ENCODE peak calls at places on chromosomes 2 and 18, in four cellular contexts. One of them, this sample, is unnamed.
A peak's percentile ranks its signal among the peaks of the same experiment; 100 is the strongest.

GRCh38 chr2:207067476-207067875 is 98.3 kb downstream of the KLF7 start:
- DNase-seq in GM12878: no peak
- DNase-seq in H1: no peak
- DNase-seq in K562: no peak
- DNase-seq in this sample: no peak

GRCh38 chr2:230874456-230874855 is 9.7 kb downstream of the ITM2C start:
- DNase-seq in H1: no peak
- DNase-seq in GM12878: no peak
- DNase-seq in K562: no peak
- DNase-seq in this sample: no peak

GRCh38 chr2:58428286-58428552 is 187.1 kb upstream of the FANCL start:
- DNase-seq in H1: peak; percentile 38
- DNase-seq in K562: no peak
- DNase-seq in GM12878: no peak
- DNase-seq in this sample: no peak

GRCh38 chr18:76837071-76837470 is 14.7 kb downstream of the ZNF236 start:
- DNase-seq in GM12878: no peak
- DNase-seq in K562: no peak
- DNase-seq in H1: no peak
- DNase-seq in this sample: no peak

GRCh38 chr18:57004366-57005121 is 142.3 kb upstream of the BOD1L2 start:
- DNase-seq in H1: no peak
- DNase-seq in K562: no peak
- DNase-seq in GM12878: peak; percentile 63
- DNase-seq in this sample: no peak

GRCh38 chr2:17441790-17442189 is 76.5 kb downstream of the RAD51AP2 start:
- DNase-seq in K562: peak; percentile 9
- DNase-seq in H1: no peak
- DNase-seq in GM12878: no peak
- DNase-seq in this sample: no peak

GRCh38 chr2:104904889-104905288 is 51.0 kb downstream of the POU3F3 start:
- DNase-seq in GM12878: no peak
- DNase-seq in H1: no peak
- DNase-seq in K562: no peak
- DNase-seq in this sample: no peak

GRCh38 chr2:152409691-152410597 is 75.0 kb downstream of the FMNL2 start:
- DNase-seq in H1: no peak
- DNase-seq in K562: no peak
- DNase-seq in GM12878: no peak
- DNase-seq in this sample: no peak

GRCh38 chr18:55585586-55586521 is 2.1 kb downstream of the TCF4 start:
- DNase-seq in K562: no peak
- DNase-seq in H1: no peak
- DNase-seq in GM12878: no peak
- DNase-seq in this sample: no peak

GRCh38 chr18:39199231-39199855 is 1633.7 kb upstream of the CELF4 start:
- DNase-seq in GM12878: no peak
- DNase-seq in H1: no peak
- DNase-seq in K562: no peak
- DNase-seq in this sample: no peak

GRCh38 chr2:241975593-241976284 is 106.2 kb downstream of the RTP5 start:
- DNase-seq in K562: no peak
- DNase-seq in GM12878: no peak
- DNase-seq in H1: no peak
- DNase-seq in this sample: no peak

GRCh38 chr2:57475391-57475790 is 571.2 kb upstream of the VRK2 start:
- DNase-seq in K562: no peak
- DNase-seq in GM12878: no peak
- DNase-seq in H1: no peak
- DNase-seq in this sample: no peak

GRCh38 chr18:33928226-33928625 is 296.5 kb downstream of the NOL4 start:
- DNase-seq in K562: no peak
- DNase-seq in GM12878: no peak
- DNase-seq in H1: no peak
- DNase-seq in this sample: no peak

GRCh38 chr2:20108655-20109396 is 57.4 kb upstream of the LAPTM4A start:
- DNase-seq in GM12878: no peak
- DNase-seq in K562: no peak
- DNase-seq in H1: no peak
- DNase-seq in this sample: no peak

GRCh38 chr2:9249036-9249800 is 42.6 kb downstream of the ASAP2 start:
- DNase-seq in GM12878: no peak
- DNase-seq in K562: no peak
- DNase-seq in H1: no peak
- DNase-seq in this sample: no peak

GRCh38 chr18:21241224-21242131 is 554 bp upstream of the GREB1L start:
- DNase-seq in GM12878: no peak
- DNase-seq in H1: no peak
- DNase-seq in K562: no peak
- DNase-seq in this sample: no peak

GRCh38 chr2:168751104-168751768 is 51.2 kb upstream of the NOSTRIN start:
- DNase-seq in K562: no peak
- DNase-seq in GM12878: no peak
- DNase-seq in H1: no peak
- DNase-seq in this sample: no peak

GRCh38 chr2:216658702-216659231 is 25.5 kb downstream of the IGFBP2 start:
- DNase-seq in K562: no peak
- DNase-seq in GM12878: no peak
- DNase-seq in H1: no peak
- DNase-seq in this sample: no peak

GRCh38 chr2:230685165-230685560 is 27.5 kb upstream of the CAB39 start:
- DNase-seq in GM12878: no peak
- DNase-seq in H1: no peak
- DNase-seq in K562: no peak
- DNase-seq in this sample: no peak

GRCh38 chr2:211380041-211380440 is 823.6 kb downstream of the CPS1 start:
- DNase-seq in K562: no peak
- DNase-seq in H1: no peak
- DNase-seq in GM12878: no peak
- DNase-seq in this sample: no peak

GRCh38 chr2:3300224-3300623 is 77.4 kb downstream of the EIPR1 start:
- DNase-seq in H1: no peak
- DNase-seq in GM12878: no peak
- DNase-seq in K562: no peak
- DNase-seq in this sample: no peak

GRCh38 chr18:46335551-46336059 is 231.4 kb downstream of the HAUS1 start:
- DNase-seq in H1: no peak
- DNase-seq in K562: no peak
- DNase-seq in GM12878: no peak
- DNase-seq in this sample: no peak

GRCh38 chr2:195682077-195682476 is 25.1 kb downstream of the SLC39A10 start:
- DNase-seq in GM12878: no peak
- DNase-seq in K562: no peak
- DNase-seq in H1: no peak
- DNase-seq in this sample: no peak

GRCh38 chr18:46877329-46877987 is 39.8 kb downstream of the PIAS2 start:
- DNase-seq in K562: no peak
- DNase-seq in GM12878: no peak
- DNase-seq in H1: no peak
- DNase-seq in this sample: no peak

GRCh38 chr2:241925821-241926441 is 56.4 kb downstream of the RTP5 start:
- DNase-seq in K562: no peak
- DNase-seq in H1: no peak
- DNase-seq in GM12878: no peak
- DNase-seq in this sample: no peak

GRCh38 chr2:9782197-9782719 is 61.0 kb upstream of the TAF1B start:
- DNase-seq in H1: no peak
- DNase-seq in K562: no peak
- DNase-seq in GM12878: no peak
- DNase-seq in this sample: no peak

GRCh38 chr2:111632661-111633060 is 251.3 kb downstream of the ANAPC1 start:
- DNase-seq in K562: no peak
- DNase-seq in GM12878: no peak
- DNase-seq in H1: no peak
- DNase-seq in this sample: no peak

GRCh38 chr2:128317186-128317897 is 1.3 kb downstream of the HS6ST1 start:
- DNase-seq in H1: peak; percentile 36
- DNase-seq in K562: no peak
- DNase-seq in GM12878: peak; percentile 11
- DNase-seq in this sample: no peak

GRCh38 chr2:26770986-26771586 is 7.0 kb downstream of the SLC35F6 start:
- DNase-seq in H1: no peak
- DNase-seq in K562: peak; percentile 77
- DNase-seq in GM12878: no peak
- DNase-seq in this sample: no peak

GRCh38 chr2:53422979-53423378 is 344.6 kb upstream of the CHAC2 start:
- DNase-seq in GM12878: no peak
- DNase-seq in K562: peak; percentile 26
- DNase-seq in H1: peak; percentile 27
- DNase-seq in this sample: peak; percentile 44

GRCh38 chr2:134718095-134718955 is 475 bp downstream of the TMEM163 start:
- DNase-seq in GM12878: no peak
- DNase-seq in K562: no peak
- DNase-seq in H1: no peak
- DNase-seq in this sample: no peak

DNA sequence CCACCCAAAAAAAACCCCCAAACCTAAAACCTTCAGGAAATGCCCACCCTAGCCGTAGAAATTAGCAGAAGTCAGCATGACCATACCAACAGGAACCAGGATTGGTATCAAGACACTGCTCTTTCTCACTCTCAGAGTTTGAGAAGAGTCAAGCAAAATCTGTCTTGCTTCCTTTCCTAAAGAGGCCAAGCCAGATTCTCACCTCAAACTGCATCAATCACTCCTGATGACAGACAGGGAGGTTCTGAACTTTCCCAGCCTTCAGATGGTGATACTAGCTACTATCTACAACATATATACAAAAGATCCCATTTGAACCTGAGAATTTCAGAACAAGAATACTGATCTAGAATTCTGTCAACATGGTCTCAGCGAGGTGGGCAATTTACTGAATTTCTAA is 29.7 kb downstream of the CCDC93 start:
- DNase-seq in K562: no peak
- DNase-seq in H1: no peak
- DNase-seq in GM12878: no peak
- DNase-seq in this sample: no peak
- TF ChIP-seq EGR1 in K562: no peak
- TF ChIP-seq EGR1 in H1: no peak
- TF ChIP-seq EGR1 in GM12878: no peak
- TF ChIP-seq EGR1 in this sample: no peak

GRCh38 chr2:109084341-109084740 is 44.7 kb upstream of the SH3RF3 start:
- DNase-seq in GM12878: no peak
- DNase-seq in K562: no peak
- DNase-seq in H1: no peak
- DNase-seq in this sample: no peak

GRCh38 chr2:109083771-109084170 is 45.2 kb upstream of the SH3RF3 start:
- DNase-seq in H1: no peak
- DNase-seq in GM12878: no peak
- DNase-seq in K562: no peak
- DNase-seq in this sample: no peak

GRCh38 chr2:109081374-109081773 is 47.6 kb upstream of the SH3RF3 start:
- DNase-seq in GM12878: no peak
- DNase-seq in H1: no peak
- DNase-seq in K562: no peak
- DNase-seq in this sample: no peak

GRCh38 chr2:109080109-109080508 is 48.9 kb upstream of the SH3RF3 start:
- DNase-seq in K562: no peak
- DNase-seq in GM12878: no peak
- DNase-seq in H1: no peak
- DNase-seq in this sample: no peak

DNA sequence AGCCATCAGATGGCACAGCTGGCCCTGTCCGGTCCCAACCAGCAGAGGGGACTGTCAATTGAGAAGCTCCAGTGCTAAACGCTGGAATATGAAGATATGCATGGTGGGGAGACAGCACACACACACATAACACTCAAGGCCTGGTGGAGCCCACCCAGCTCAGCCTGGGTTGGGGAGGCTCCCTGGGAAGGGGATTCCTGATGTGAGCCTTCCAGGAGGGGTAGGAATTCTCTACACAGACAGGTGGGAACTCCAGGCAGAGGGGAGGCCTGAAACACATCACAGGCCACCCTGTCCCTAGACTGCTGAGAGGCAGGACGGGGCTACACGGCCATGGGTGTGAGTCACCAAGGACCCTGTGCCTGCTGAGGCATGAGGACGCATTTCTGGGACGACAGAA is 49.4 kb upstream of the SH3RF3 start:
- DNase-seq in H1: no peak
- DNase-seq in GM12878: no peak
- DNase-seq in K562: no peak
- DNase-seq in this sample: no peak
- TF ChIP-seq JUND in H1: no peak
- TF ChIP-seq JUND in GM12878: no peak
- TF ChIP-seq JUND in K562: no peak
- TF ChIP-seq JUND in this sample: no peak

DNA sequence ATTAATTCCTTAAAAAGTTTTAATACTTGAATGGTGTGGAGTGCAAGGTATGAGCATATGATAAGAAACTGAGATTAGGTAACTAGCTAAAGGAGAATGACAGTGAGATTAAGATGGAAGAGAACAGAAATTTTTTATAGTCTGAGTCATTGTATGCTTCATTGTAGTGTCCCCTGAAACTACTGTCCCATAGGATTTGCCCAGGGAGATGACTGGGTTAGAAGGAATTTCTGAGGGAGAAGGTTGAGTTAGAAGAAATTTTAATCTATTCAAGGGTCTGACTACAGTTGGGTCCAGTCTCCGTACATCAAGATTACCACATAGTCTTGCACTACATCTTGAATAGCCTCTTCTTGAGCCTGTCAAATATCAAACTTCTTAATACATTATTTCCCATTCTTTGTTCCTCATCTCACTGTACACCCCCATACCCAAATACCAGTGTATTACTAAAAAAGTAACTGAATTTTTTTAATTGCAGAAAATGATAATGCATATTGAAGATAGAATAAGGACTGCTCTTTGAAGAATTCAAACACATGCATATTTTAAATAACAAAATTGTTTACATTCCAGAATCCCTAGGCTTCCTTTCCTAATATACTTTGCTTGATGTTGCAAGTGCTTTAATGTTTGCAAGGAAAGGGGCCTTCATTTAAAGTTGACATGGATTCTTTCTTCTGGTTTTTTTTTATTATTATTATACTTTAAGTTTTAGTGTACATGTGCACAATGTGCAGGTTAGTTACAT is 314.3 kb upstream of the COL3A1 start:
- DNase-seq in K562: no peak
- DNase-seq in H1: no peak
- DNase-seq in GM12878: no peak
- DNase-seq in this sample: peak; percentile 7
- TF ChIP-seq EGR1 in K562: no peak
- TF ChIP-seq EGR1 in H1: no peak
- TF ChIP-seq EGR1 in GM12878: no peak
- TF ChIP-seq EGR1 in this sample: no peak

GRCh38 chr18:13461936-13462335 is 243.4 kb downstream of the LDLRAD4 start:
- DNase-seq in H1: no peak
- DNase-seq in K562: no peak
- DNase-seq in GM12878: no peak
- DNase-seq in this sample: no peak

GRCh38 chr18:13462686-13463085 is 244.1 kb downstream of the LDLRAD4 start:
- DNase-seq in GM12878: no peak
- DNase-seq in K562: no peak
- DNase-seq in H1: no peak
- DNase-seq in this sample: no peak

GRCh38 chr18:13460946-13461345 is 242.4 kb downstream of the LDLRAD4 start:
- DNase-seq in GM12878: no peak
- DNase-seq in H1: no peak
- DNase-seq in K562: no peak
- DNase-seq in this sample: no peak

GRCh38 chr18:13463526-13463925 is 245.0 kb downstream of the LDLRAD4 start:
- DNase-seq in GM12878: no peak
- DNase-seq in K562: no peak
- DNase-seq in H1: no peak
- DNase-seq in this sample: no peak

GRCh38 chr18:13461488-13461887 is 242.9 kb downstream of the LDLRAD4 start:
- DNase-seq in H1: no peak
- DNase-seq in GM12878: no peak
- DNase-seq in K562: peak; percentile 12
- DNase-seq in this sample: no peak
- TF ChIP-seq JUND in H1: no peak
- TF ChIP-seq JUND in GM12878: no peak
- TF ChIP-seq JUND in K562: no peak
- TF ChIP-seq JUND in this sample: no peak